ENCODE peak calls at places on chromosomes 2 and 18, in ten cellular contexts. D is spleen, X is stomach, M is right lobe of liver, P is HL-60, R is GM23338, J is left lung, W is astrocyte of the cerebellum, S is fibroblast of mammary gland, A is epithelial cell of proximal tubule. G is an unnamed sample.

GRCh38 chr2:36333350-36334012 is 22.1 kb upstream of the CRIM1 start:
- DNase-seq in D (no peak), X (no peak), M (no peak), P (no peak), R (peak), J (no peak), W (no peak), S (no peak), A (no peak), G (no peak)

GRCh38 chr2:133787207-133787606 is 218.9 kb upstream of the NCKAP5 start:
- DNase-seq in D (no peak), X (no peak), M (no peak), P (no peak), R (no peak), J (no peak), W (no peak), S (peak), A (no peak), G (no peak)

GRCh38 chr2:182066439-182067061 is 80.9 kb downstream of the PPP1R1C start:
- DNase-seq in D (no peak), X (no peak), M (no peak), P (no peak), R (no peak), J (no peak), W (peak), S (peak), A (no peak), G (no peak)

GRCh38 chr2:62140785-62141740 is 54.9 kb upstream of the B3GNT2 start:
- DNase-seq in D (no peak), X (no peak), M (no peak), P (no peak), R (no peak), J (no peak), W (no peak), S (peak), A (no peak), G (no peak)

GRCh38 chr18:68991281-68991680 is 193.4 kb downstream of the CCDC102B start:
- DNase-seq in D (no peak), X (no peak), M (no peak), P (no peak), R (no peak), J (no peak), W (peak), S (peak), A (no peak), G (no peak)

GRCh38 chr2:36459725-36460137 is 104.2 kb downstream of the CRIM1 start:
- DNase-seq in D (no peak), X (peak), M (no peak), P (no peak), R (peak), J (no peak), W (no peak), S (peak), A (no peak), G (no peak)

GRCh38 chr2:101001713-101002561 is at the start of gene RPL31:
- DNase-seq in D (peak), X (peak), M (peak), P (peak), R (peak), J (peak), W (peak), S (peak), A (peak), G (peak)

GRCh38 chr2:79935771-79936657 is 368.5 kb downstream of the LRRTM1 start:
- DNase-seq in D (no peak), X (peak), M (no peak), P (peak), R (peak), J (no peak), W (peak), S (peak), A (no peak), G (peak)

GRCh38 chr18:25075793-25076192 is 276.2 kb downstream of the ZNF521 start:
- DNase-seq in D (no peak), X (no peak), M (no peak), P (no peak), R (no peak), J (no peak), W (no peak), S (peak), A (no peak), G (no peak)

GRCh38 chr2:186709529-186710455 is 15.9 kb downstream of the FAM171B start:
- DNase-seq in D (no peak), X (no peak), M (no peak), P (no peak), R (no peak), J (no peak), W (no peak), S (no peak), A (no peak), G (no peak)

GRCh38 chr18:8952796-8953760 is 149.4 kb upstream of the NDUFV2 start:
- DNase-seq in D (no peak), X (no peak), M (no peak), P (no peak), R (no peak), J (no peak), W (no peak), S (peak), A (no peak), G (no peak)

GRCh38 chr2:231685349-231686191 is 22.8 kb upstream of the PTMA start:
- DNase-seq in D (peak), X (no peak), M (no peak), P (peak), R (peak), J (no peak), W (no peak), S (no peak), A (no peak), G (no peak)

GRCh38 chr2:205293559-205293958 is 388.7 kb upstream of the NRP2 start:
- DNase-seq in D (no peak), X (no peak), M (no peak), P (peak), R (no peak), J (no peak), W (no peak), S (no peak), A (no peak), G (no peak)

GRCh38 chr2:241636983-241637232 is at the start of gene THAP4:
- DNase-seq in D (peak), X (peak), M (peak), P (peak), R (peak), J (peak), W (no peak), S (no peak), A (no peak), G (no peak)

GRCh38 chr2:8692783-8693768 is 11.2 kb downstream of the ID2 start:
- DNase-seq in D (no peak), X (peak), M (no peak), P (no peak), R (peak), J (peak), W (no peak), S (no peak), A (no peak), G (no peak)

GRCh38 chr2:103183061-103183460 is 421.2 kb downstream of the TMEM182 start:
- DNase-seq in D (no peak), X (no peak), M (no peak), P (no peak), R (no peak), J (no peak), W (no peak), S (no peak), A (no peak), G (no peak)

GRCh38 chr2:191217580-191217979 is 27.6 kb upstream of the MYO1B start:
- DNase-seq in D (no peak), X (no peak), M (no peak), P (no peak), R (peak), J (no peak), W (no peak), S (peak), A (no peak), G (peak)

GRCh38 chr2:176002684-176003225 is 688 bp upstream of the LNPK start:
- DNase-seq in D (no peak), X (no peak), M (no peak), P (no peak), R (peak), J (no peak), W (no peak), S (peak), A (no peak), G (no peak)

GRCh38 chr18:36522503-36522902 is 225.0 kb downstream of the FHOD3 start:
- DNase-seq in D (no peak), X (no peak), M (no peak), P (no peak), R (peak), J (no peak), W (no peak), S (no peak), A (no peak), G (no peak)

GRCh38 chr2:222355860-222356259 is 57.1 kb upstream of the PAX3 start:
- DNase-seq in D (no peak), X (no peak), M (no peak), P (no peak), R (no peak), J (no peak), W (peak), S (peak), A (no peak), G (no peak)

GRCh38 chr18:11283531-11284071 is 134.2 kb upstream of the PIEZO2 start:
- DNase-seq in D (no peak), X (no peak), M (peak), P (no peak), R (no peak), J (no peak), W (peak), S (no peak), A (no peak), G (no peak)

GRCh38 chr18:9147440-9148238 is 11.1 kb downstream of the ANKRD12 start:
- DNase-seq in D (no peak), X (no peak), M (peak), P (peak), R (peak), J (no peak), W (peak), S (peak), A (no peak), G (peak)

GRCh38 chr2:159484537-159484936 is 131.8 kb downstream of the BAZ2B start:
- DNase-seq in D (no peak), X (no peak), M (no peak), P (no peak), R (no peak), J (no peak), W (no peak), S (no peak), A (no peak), G (peak)

GRCh38 chr18:27315001-27315400 is 129.9 kb upstream of the CHST9 start:
- DNase-seq in D (no peak), X (no peak), M (no peak), P (no peak), R (no peak), J (no peak), W (no peak), S (no peak), A (no peak), G (peak)

GRCh38 chr2:128578406-128579385 is 260.0 kb upstream of the HS6ST1 start:
- DNase-seq in D (no peak), X (peak), M (no peak), P (no peak), R (no peak), J (no peak), W (no peak), S (peak), A (no peak), G (peak)

GRCh38 chr2:183081908-183082307 is 3.4 kb downstream of the DUSP19 start:
- DNase-seq in D (no peak), X (no peak), M (no peak), P (no peak), R (no peak), J (no peak), W (no peak), S (peak), A (no peak), G (no peak)

GRCh38 chr18:48084041-48084757 is 153.7 kb upstream of the SMAD2 start:
- DNase-seq in D (peak), X (no peak), M (no peak), P (no peak), R (no peak), J (no peak), W (no peak), S (no peak), A (no peak), G (no peak)

GRCh38 chr2:96631804-96632435 is 6.2 kb downstream of the KANSL3 start:
- DNase-seq in D (no peak), X (no peak), M (no peak), P (no peak), R (no peak), J (no peak), W (no peak), S (peak), A (no peak), G (no peak)

GRCh38 chr2:3823748-3824147 is 120.4 kb downstream of the DCDC2C start:
- DNase-seq in D (no peak), X (no peak), M (peak), P (no peak), R (no peak), J (no peak), W (no peak), S (peak), A (peak), G (peak)

GRCh38 chr2:226031962-226032441 is 632.5 kb downstream of the NYAP2 start:
- DNase-seq in D (no peak), X (no peak), M (no peak), P (no peak), R (peak), J (no peak), W (no peak), S (no peak), A (no peak), G (no peak)

GRCh38 chr2:187266147-187266546 is 181.9 kb downstream of the CALCRL start:
- DNase-seq in D (no peak), X (no peak), M (no peak), P (no peak), R (no peak), J (no peak), W (no peak), S (no peak), A (no peak), G (no peak)

GRCh38 chr2:113225505-113226259 is 51.9 kb downstream of the PSD4 start:
- DNase-seq in D (no peak), X (no peak), M (no peak), P (no peak), R (peak), J (no peak), W (peak), S (no peak), A (peak), G (no peak)

GRCh38 chr18:48100712-48101165 is 170.3 kb upstream of the SMAD2 start:
- DNase-seq in D (no peak), X (no peak), M (no peak), P (no peak), R (peak), J (no peak), W (no peak), S (no peak), A (no peak), G (no peak)

GRCh38 chr2:113899166-113899565 is 9.3 kb downstream of the ACTR3 start:
- DNase-seq in D (no peak), X (no peak), M (no peak), P (no peak), R (no peak), J (no peak), W (no peak), S (no peak), A (no peak), G (no peak)

GRCh38 chr18:57771626-57772025 is 31.5 kb downstream of the ATP8B1 start:
- DNase-seq in D (no peak), X (no peak), M (no peak), P (no peak), R (no peak), J (no peak), W (no peak), S (no peak), A (no peak), G (no peak)

GRCh38 chr2:157746234-157746950 is 117.7 kb upstream of the ACVR1C start:
- DNase-seq in D (no peak), X (no peak), M (peak), P (no peak), R (peak), J (no peak), W (peak), S (peak), A (no peak), G (no peak)

GRCh38 chr18:23451011-23451410 is 2.1 kb upstream of the RIOK3 start:
- DNase-seq in D (no peak), X (no peak), M (no peak), P (no peak), R (no peak), J (no peak), W (no peak), S (no peak), A (no peak), G (no peak)

GRCh38 chr2:29058082-29058481 is 16.2 kb downstream of the PCARE start:
- DNase-seq in D (no peak), X (no peak), M (no peak), P (no peak), R (no peak), J (no peak), W (no peak), S (no peak), A (no peak), G (no peak)
- H3K4me3 ChIP-seq in D (no peak), X (no peak), M (no peak), P (no peak), R (no peak), J (no peak), W (no peak), S (no peak), A (no peak), G (no peak)

GRCh38 chr2:99607454-99607853 is 117.6 kb upstream of the REV1 start:
- DNase-seq in D (no peak), X (no peak), M (no peak), P (no peak), R (no peak), J (no peak), W (no peak), S (no peak), A (no peak), G (no peak)

GRCh38 chr2:99611034-99611433 is 121.2 kb upstream of the REV1 start:
- DNase-seq in D (no peak), X (no peak), M (no peak), P (no peak), R (no peak), J (no peak), W (no peak), S (no peak), A (no peak), G (no peak)

GRCh38 chr2:99609851-99610381 is 120.1 kb upstream of the REV1 start:
- DNase-seq in D (no peak), X (no peak), M (no peak), P (no peak), R (no peak), J (no peak), W (no peak), S (no peak), A (peak), G (no peak)

GRCh38 chr2:99608861-99609260 is 119.0 kb upstream of the REV1 start:
- DNase-seq in D (no peak), X (no peak), M (no peak), P (no peak), R (no peak), J (no peak), W (no peak), S (no peak), A (no peak), G (no peak)

GRCh38 chr2:99608092-99608491 is 118.3 kb upstream of the REV1 start:
- DNase-seq in D (no peak), X (no peak), M (no peak), P (no peak), R (peak), J (no peak), W (no peak), S (no peak), A (no peak), G (no peak)
- TF ChIP-seq CTCF in D (no peak), X (no peak), M (no peak), P (no peak), R (no peak), J (no peak), W (peak), S (peak), A (peak), G (no peak)

DNA sequence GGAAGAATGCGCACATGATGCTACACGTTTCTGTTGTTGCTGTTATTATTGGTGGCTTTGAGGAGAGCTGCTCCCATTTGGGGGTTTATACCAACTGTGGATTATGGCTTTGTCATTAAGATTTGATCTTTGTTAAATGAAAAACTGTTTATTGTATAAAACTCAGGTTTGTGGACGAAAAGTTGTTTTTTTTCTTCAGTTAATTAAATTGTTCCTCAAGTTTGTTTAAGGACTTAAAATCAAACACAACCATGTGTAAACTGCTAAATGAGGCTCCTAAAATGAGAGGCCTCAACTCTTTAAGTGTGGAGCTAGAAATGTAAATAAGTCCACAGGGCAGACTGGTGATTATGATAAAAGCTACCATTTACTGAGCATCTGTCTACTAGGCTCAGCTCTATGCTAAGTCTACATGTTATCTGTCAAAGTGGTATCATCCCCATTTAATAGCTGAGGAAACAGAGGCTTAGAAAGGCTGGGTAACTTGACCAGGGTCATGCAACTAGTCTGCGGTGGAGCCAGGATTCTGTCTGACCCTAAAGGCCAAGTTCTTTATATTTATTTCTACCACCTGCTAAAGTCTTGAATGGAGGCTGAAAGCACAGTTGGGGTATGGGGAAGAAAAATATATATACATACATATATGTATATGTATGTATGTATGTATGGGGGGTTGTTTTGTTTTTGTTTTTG is 4.1 kb downstream of the MYCN start:
- DNase-seq in D (no peak), X (no peak), M (no peak), P (no peak), R (no peak), J (no peak), W (no peak), S (no peak), A (no peak), G (no peak)
- H3K4me3 ChIP-seq in D (no peak), X (no peak), M (no peak), P (no peak), R (peak), J (no peak), W (no peak), S (no peak), A (no peak), G (no peak)

DNA sequence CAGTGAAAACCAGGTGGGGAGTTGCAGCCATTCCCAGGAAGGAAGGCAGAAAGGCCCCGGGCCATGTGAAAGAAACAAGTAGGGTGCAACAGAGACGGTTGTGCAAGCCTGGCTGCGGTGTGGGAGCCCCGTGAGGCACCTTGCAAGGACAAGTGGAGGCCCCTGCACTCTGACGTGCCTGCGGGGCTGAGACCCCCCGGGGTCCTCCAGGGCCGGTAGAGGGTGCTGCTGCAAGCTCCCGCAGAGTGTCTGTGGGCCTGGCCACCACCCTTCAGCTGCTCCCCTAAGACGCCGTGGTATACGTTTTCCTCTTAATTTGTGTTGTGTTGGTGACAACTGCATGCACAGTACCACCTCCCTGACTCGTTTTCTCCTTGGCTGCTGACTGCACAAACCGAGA is 27.4 kb upstream of the MC5R start:
- DNase-seq in D (no peak), X (no peak), M (no peak), P (no peak), R (no peak), J (no peak), W (no peak), S (no peak), A (no peak), G (no peak)
- TF ChIP-seq CTCF in D (no peak), X (no peak), M (no peak), P (no peak), R (no peak), J (no peak), W (no peak), S (no peak), A (no peak), G (no peak)